ENCODE peak calls at places on chromosomes 3 and 15, in eight cellular contexts. P, U, C, R, W, D, Z and X are unnamed samples.

GRCh38 chr3:98513136-98513535 is 9.6 kb downstream of the CLDND1 start:
- DNase-seq in P (peak; percentile 99), U (no peak), C (no peak), R (no peak), W (peak; percentile 6), D (peak; percentile 21), Z (no peak), X (no peak)

GRCh38 chr3:102398196-102398595 is 36.6 kb upstream of the ZPLD1 start:
- DNase-seq in P (peak; percentile 51), U (no peak), C (no peak), R (no peak), W (no peak), D (no peak), Z (no peak), X (no peak)

GRCh38 chr3:49199244-49199899 is 28.0 kb downstream of the KLHDC8B start:
- DNase-seq in P (peak; percentile 29), U (no peak), C (no peak), R (peak; percentile 98), W (no peak), D (peak; percentile 92), Z (no peak), X (no peak)

GRCh38 chr3:188170461-188171459 is 16.8 kb downstream of the LPP start:
- DNase-seq in P (peak; percentile 89), U (no peak), C (no peak), R (no peak), W (no peak), D (no peak), Z (no peak), X (peak; percentile 44)

GRCh38 chr15:51576911-51577500 is 45.6 kb downstream of the DMXL2 start:
- DNase-seq in P (peak; percentile 85), U (no peak), C (no peak), R (no peak), W (no peak), D (peak; percentile 56), Z (no peak), X (no peak)

GRCh38 chr15:92818658-92819311 is 81.3 kb upstream of the CHD2 start:
- DNase-seq in P (peak; percentile 30), U (no peak), C (no peak), R (no peak), W (no peak), D (no peak), Z (no peak), X (no peak)

GRCh38 chr3:146067048-146067447 is 93.9 kb downstream of the PLOD2 start:
- DNase-seq in P (peak; percentile 62), U (no peak), C (no peak), R (no peak), W (no peak), D (peak; percentile 14), Z (no peak), X (no peak)

GRCh38 chr3:177463863-177464262 is 266.6 kb upstream of the TBL1XR1 start:
- DNase-seq in P (peak; percentile 55), U (no peak), C (no peak), R (no peak), W (peak; percentile 33), D (peak; percentile 73), Z (no peak), X (no peak)

GRCh38 chr3:39255503-39256325 is 24.1 kb downstream of the CX3CR1 start:
- DNase-seq in P (peak; percentile 31), U (no peak), C (no peak), R (no peak), W (no peak), D (no peak), Z (no peak), X (no peak)

GRCh38 chr3:189488241-189488767 is 142.9 kb upstream of the TP63 start:
- DNase-seq in P (peak; percentile 93), U (no peak), C (no peak), R (no peak), W (peak; percentile 61), D (peak; percentile 85), Z (no peak), X (no peak)

GRCh38 chr15:74128785-74129350 is 1.5 kb upstream of the ISLR2 start:
- DNase-seq in P (no peak), U (no peak), C (no peak), R (no peak), W (no peak), D (peak; percentile 8), Z (no peak), X (no peak)

GRCh38 chr3:115494826-115495225 is 128.5 kb upstream of the GAP43 start:
- DNase-seq in P (no peak), U (no peak), C (no peak), R (no peak), W (no peak), D (no peak), Z (no peak), X (no peak)

GRCh38 chr15:22974745-22975144 is 5.4 kb downstream of the CYFIP1 start:
- DNase-seq in P (no peak), U (no peak), C (no peak), R (no peak), W (no peak), D (no peak), Z (no peak), X (no peak)

GRCh38 chr3:186225603-186226002 is 116.7 kb upstream of the ETV5 start:
- DNase-seq in P (no peak), U (no peak), C (no peak), R (no peak), W (no peak), D (no peak), Z (no peak), X (no peak)

GRCh38 chr3:154018100-154018696 is 103.0 kb upstream of the ARHGEF26 start:
- DNase-seq in P (peak; percentile 58), U (no peak), C (peak; percentile 79), R (no peak), W (peak; percentile 5), D (peak; percentile 16), Z (peak; percentile 23), X (peak; percentile 7)

GRCh38 chr3:24299801-24300626 is 194.6 kb downstream of the THRB start:
- DNase-seq in P (peak; percentile 79), U (no peak), C (no peak), R (no peak), W (no peak), D (peak; percentile 68), Z (no peak), X (no peak)

GRCh38 chr15:72473670-72474465 is at the start of gene ARIH1:
- DNase-seq in P (peak; percentile 95), U (peak; percentile 99), C (peak; percentile 100), R (peak; percentile 97), W (peak; percentile 55), D (peak; percentile 95), Z (peak; percentile 96), X (peak; percentile 82)

GRCh38 chr3:53026423-53027162 is 19.3 kb downstream of the SFMBT1 start:
- DNase-seq in P (no peak), U (no peak), C (no peak), R (no peak), W (no peak), D (no peak), Z (no peak), X (no peak)

GRCh38 chr3:135239485-135239884 is 444.4 kb downstream of the EPHB1 start:
- DNase-seq in P (no peak), U (no peak), C (no peak), R (no peak), W (no peak), D (no peak), Z (no peak), X (no peak)

GRCh38 chr15:63818191-63818590 is 15.6 kb downstream of the HERC1 start:
- DNase-seq in P (no peak), U (no peak), C (no peak), R (no peak), W (no peak), D (no peak), Z (no peak), X (no peak)

GRCh38 chr3:189862385-189863023 is 231.3 kb downstream of the TP63 start:
- DNase-seq in P (peak; percentile 61), U (no peak), C (no peak), R (no peak), W (no peak), D (peak; percentile 52), Z (no peak), X (no peak)

GRCh38 chr3:10941972-10942371 is 50.6 kb upstream of the SLC6A1 start:
- DNase-seq in P (peak; percentile 62), U (no peak), C (peak; percentile 34), R (no peak), W (no peak), D (no peak), Z (no peak), X (no peak)

GRCh38 chr3:23219117-23219516 is 16.0 kb downstream of the UBE2E2 start:
- DNase-seq in P (no peak), U (no peak), C (no peak), R (no peak), W (no peak), D (no peak), Z (no peak), X (no peak)

GRCh38 chr3:71103430-71103881 is 480.1 kb downstream of the FOXP1 start:
- DNase-seq in P (no peak), U (no peak), C (peak; percentile 43), R (peak; percentile 70), W (no peak), D (peak; percentile 44), Z (no peak), X (no peak)

GRCh38 chr3:144677118-144677517 is 705.5 kb downstream of the DIPK2A start:
- DNase-seq in P (no peak), U (no peak), C (no peak), R (no peak), W (peak; percentile 15), D (peak; percentile 64), Z (no peak), X (no peak)

GRCh38 chr3:65678480-65678879 is 360.2 kb downstream of the MAGI1 start:
- DNase-seq in P (no peak), U (no peak), C (no peak), R (no peak), W (no peak), D (no peak), Z (no peak), X (no peak)

GRCh38 chr3:177069514-177070329 is 127.6 kb downstream of the TBL1XR1 start:
- DNase-seq in P (peak; percentile 58), U (no peak), C (no peak), R (no peak), W (no peak), D (peak; percentile 41), Z (no peak), X (no peak)